ENCODE peak calls at places on chromosome 17, in seven cellular contexts. F, Y, N, D, S, W and E are unnamed samples.
A peak's percentile ranks its signal among the peaks of the same experiment; 100 is the strongest.

GRCh38 chr17:51188321-51188853 is 22.2 kb downstream of the NME2 start:
- DNase-seq in F (peak; percentile 7), Y (no peak), N (no peak), S (no peak), D (no peak), W (no peak), E (no peak)

GRCh38 chr17:16171613-16172012 is 43.7 kb downstream of the NCOR1 start:
- DNase-seq in D (no peak), W (peak; percentile 99), N (peak; percentile 63), F (peak; percentile 14), Y (no peak), S (no peak), E (no peak)

GRCh38 chr17:57679356-57679755 is 65.7 kb downstream of the CCDC182 start:
- DNase-seq in W (no peak), D (no peak), N (no peak), Y (no peak), S (no peak), F (no peak), E (no peak)

GRCh38 chr17:7383742-7384488 is 3.0 kb downstream of the TNK1 start:
- DNase-seq in N (no peak), F (peak; percentile 59), D (peak; percentile 91), S (peak; percentile 32), W (no peak), Y (no peak), E (peak; percentile 66)

GRCh38 chr17:60893475-60893874 is 215.8 kb downstream of the BCAS3 start:
- DNase-seq in S (no peak), W (no peak), F (no peak), D (no peak), Y (no peak), N (no peak), E (no peak)

GRCh38 chr17:68006797-68007196 is 10.5 kb upstream of the C17orf58 start:
- DNase-seq in F (no peak), Y (no peak), S (no peak), W (no peak), D (no peak), N (no peak), E (no peak)

GRCh38 chr17:237406-237955 is 56.0 kb upstream of the DOC2B start:
- DNase-seq in N (no peak), Y (no peak), D (peak; percentile 57), S (no peak), F (no peak), W (no peak), E (no peak)

GRCh38 chr17:74520790-74521480 is 10.3 kb downstream of the CD300LB start:
- DNase-seq in S (peak; percentile 69), W (peak; percentile 66), N (no peak), Y (no peak), D (no peak), F (no peak), E (no peak)

GRCh38 chr17:29237476-29238132 is 9.1 kb upstream of the CRYBA1 start:
- DNase-seq in N (peak; percentile 53), F (no peak), Y (no peak), S (peak; percentile 89), W (no peak), D (no peak), E (no peak)

GRCh38 chr17:62692721-62693431 is 65.4 kb downstream of the MRC2 start:
- DNase-seq in Y (no peak), D (peak; percentile 89), F (no peak), W (peak; percentile 50), S (peak; percentile 61), N (no peak), E (no peak)

GRCh38 chr17:55814377-55814776 is 63.5 kb downstream of the PCTP start:
- DNase-seq in N (no peak), W (no peak), F (no peak), S (no peak), D (no peak), Y (no peak), E (no peak)

GRCh38 chr17:73342549-73343167 is 30.9 kb upstream of the CDC42EP4 start:
- DNase-seq in F (no peak), S (peak; percentile 60), N (no peak), D (peak; percentile 37), W (peak; percentile 25), Y (no peak), E (no peak)

GRCh38 chr17:1787301-1787902 is 25.5 kb downstream of the SERPINF1 start:
- DNase-seq in S (peak; percentile 97), D (no peak), F (peak; percentile 91), Y (no peak), N (peak; percentile 76), W (peak; percentile 87), E (no peak)

GRCh38 chr17:82400206-82400605 is 17.9 kb upstream of the HEXD start:
- DNase-seq in W (no peak), S (no peak), F (no peak), N (no peak), Y (no peak), D (no peak), E (no peak)

GRCh38 chr17:82399030-82399429 is 19.1 kb upstream of the HEXD start:
- DNase-seq in D (no peak), N (no peak), W (no peak), Y (no peak), S (peak; percentile 92), F (peak; percentile 67), E (no peak)

GRCh38 chr17:82402865-82403264 is 15.3 kb upstream of the HEXD start:
- DNase-seq in W (no peak), F (no peak), Y (peak; percentile 45), S (no peak), D (no peak), N (no peak), E (peak; percentile 91)

GRCh38 chr17:82399601-82400101 is 18.5 kb upstream of the HEXD start:
- DNase-seq in N (no peak), F (no peak), D (no peak), W (no peak), Y (no peak), S (no peak), E (no peak)

DNA sequence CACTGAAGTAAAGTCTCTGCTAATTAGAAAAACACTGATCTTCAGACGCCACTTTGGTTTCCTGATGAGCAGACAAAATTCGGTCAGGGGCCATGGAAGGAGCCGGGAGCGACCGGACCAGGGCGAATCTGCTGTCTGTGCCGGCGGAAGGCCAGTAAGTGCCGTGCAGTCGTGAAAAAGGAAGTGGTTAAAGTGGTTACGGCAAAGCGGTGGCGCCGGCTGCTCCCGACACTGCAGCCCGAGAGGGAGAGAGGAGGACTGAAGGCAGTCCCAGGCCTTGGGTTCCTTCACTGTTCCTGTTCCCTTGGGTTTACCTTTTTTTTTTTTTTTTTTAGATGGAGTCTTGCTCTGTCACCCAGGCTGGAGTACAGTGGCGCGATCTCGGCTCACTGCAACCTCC is 17.3 kb upstream of the HEXD start:
- DNase-seq in W (no peak), F (no peak), Y (no peak), S (no peak), D (no peak), N (no peak), E (peak; percentile 70)
- H2AFZ ChIP-seq in W (no peak overlapping the region), F (no peak overlapping the region), Y (no peak overlapping the region), S (no peak overlapping the region), D (no peak overlapping the region), N (no peak overlapping the region), E (no peak overlapping the region)

GRCh38 chr17:48012151-48012520 is 25.5 kb downstream of the COPZ2 start:
- DNase-seq in F (peak; percentile 72), W (peak; percentile 33), S (peak; percentile 64), D (peak; percentile 87), N (no peak), Y (no peak), E (peak; percentile 85)
- H2AFZ ChIP-seq in F (peak overlapping the region; percentile 71), W (peak overlapping the region; percentile 90), S (peak overlapping the region; percentile 86), D (peak overlapping the region; percentile 98), N (no peak overlapping the region), Y (no peak overlapping the region), E (peak overlapping the region; percentile 75)

DNA sequence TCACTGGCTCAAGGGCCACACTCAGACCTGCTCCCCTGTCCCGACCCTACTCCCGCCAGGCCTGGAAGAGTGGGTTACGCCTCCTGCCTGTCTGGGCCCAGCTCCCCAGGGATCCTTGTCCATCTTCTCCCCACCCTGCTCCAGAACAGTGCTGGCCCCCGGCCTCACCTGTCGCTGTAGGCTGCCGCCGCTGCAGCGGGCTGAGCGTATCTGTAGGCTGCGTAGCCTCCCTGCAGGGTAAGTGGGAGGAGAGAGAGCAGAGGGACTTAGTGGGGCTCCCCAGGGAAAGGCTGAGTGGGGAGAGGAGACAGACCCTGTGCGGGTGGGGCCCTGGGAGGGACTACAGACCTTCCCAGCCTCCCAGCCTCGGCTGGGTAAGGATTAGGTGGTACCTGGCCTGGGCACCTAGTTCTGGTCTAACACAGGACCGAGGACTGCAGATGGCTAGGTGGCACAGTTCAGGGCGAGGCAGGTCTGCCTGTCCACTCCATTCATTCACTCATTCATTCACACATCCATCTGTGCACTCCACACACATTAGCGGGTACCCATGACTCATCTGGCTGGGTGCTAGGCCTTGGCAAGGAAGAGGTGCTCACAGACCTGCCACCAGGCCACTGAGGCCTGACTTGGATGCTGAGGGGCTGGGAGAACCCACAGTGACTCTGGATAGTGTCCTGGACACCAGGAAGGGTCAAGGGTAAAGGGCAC is 20.9 kb downstream of the ENGASE start:
- DNase-seq in D (no peak), N (no peak), W (peak; percentile 39), F (no peak), Y (no peak), S (peak; percentile 31), E (no peak)
- H2AFZ ChIP-seq in D (no peak overlapping the region), N (no peak overlapping the region), W (no peak overlapping the region), F (no peak overlapping the region), Y (no peak overlapping the region), S (no peak overlapping the region), E (no peak overlapping the region)

DNA sequence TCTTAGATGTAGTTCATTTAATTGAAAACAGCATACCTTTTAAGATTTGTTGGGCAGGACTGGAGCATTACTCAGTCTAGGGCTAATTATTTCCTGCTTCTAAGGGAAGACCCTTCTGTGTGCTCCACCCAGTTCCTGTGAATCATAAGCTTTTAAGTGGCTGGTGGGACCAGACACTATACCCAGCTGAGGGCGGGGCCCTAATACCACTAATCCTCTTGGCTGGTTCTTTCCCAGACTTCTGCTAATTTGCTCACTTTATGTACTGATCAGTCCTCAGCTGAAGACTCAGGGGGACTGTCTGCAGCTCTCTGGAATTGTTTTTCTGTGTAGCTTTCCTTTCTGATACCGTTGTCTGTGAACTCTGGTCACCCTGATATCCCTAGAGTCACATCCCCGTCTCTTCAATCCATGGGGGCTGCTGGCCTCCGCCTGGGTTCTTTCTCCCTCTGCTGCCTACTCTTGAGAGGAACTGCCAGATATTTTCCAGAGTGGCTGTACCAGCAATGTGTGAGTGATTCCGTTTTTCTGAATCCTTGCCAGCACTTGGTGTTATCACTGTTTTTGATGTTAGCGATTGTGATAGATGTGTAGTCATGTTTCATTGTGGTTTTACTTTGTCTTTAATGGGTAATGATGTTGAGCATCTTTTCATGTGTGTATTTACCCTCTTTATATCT is 35.1 kb downstream of the MFSD11 start:
- DNase-seq in Y (no peak), F (peak; percentile 78), D (no peak), W (peak; percentile 85), S (peak; percentile 96), N (peak; percentile 66), E (no peak)
- H2AFZ ChIP-seq in Y (no peak overlapping the region), F (no peak overlapping the region), D (no peak overlapping the region), W (peak overlapping the region; percentile 29), S (peak overlapping the region; percentile 75), N (no peak overlapping the region), E (no peak overlapping the region)

GRCh38 chr17:45432405-45433113 is at the start of gene ARHGAP27:
- DNase-seq in S (peak; percentile 52), Y (no peak), F (peak; percentile 50), N (peak; percentile 48), D (peak; percentile 78), W (peak; percentile 82), E (peak; percentile 65)
- H2AFZ ChIP-seq in S (peak within 1 kb of the TSS; percentile 56), Y (peak within 1 kb of the TSS; percentile 76), F (peak within 1 kb of the TSS; percentile 50), N (peak within 1 kb of the TSS; percentile 91), D (peak within 1 kb of the TSS; percentile 94), W (peak within 1 kb of the TSS; percentile 88), E (peak within 1 kb of the TSS; percentile 82)